ENCODE peak calls at places on chromosomes 3 and 15, in seven cellular contexts. S is left ventricle myocardium inferior; C is D721Med; R is GM20000; D is CD8-positive, alpha-beta T cell; T is stomach; Q is cardiac fibroblast. V is an unnamed sample.

GRCh38 chr15:72961326-72961725 is 90.9 kb upstream of the NEO1 start:
- DNase-seq in Q (no peak), R (no peak), C (no peak), D (no peak), S (no peak), T (no peak), V (no peak)

GRCh38 chr15:57138260-57138895 is 219.9 kb downstream of the TCF12 start:
- DNase-seq in R (no peak), S (no peak), T (peak; percentile 31), Q (peak; percentile 80), C (no peak), D (no peak), V (peak; percentile 59)

GRCh38 chr15:34116620-34117019 is 14.7 kb downstream of the PGBD4 start:
- DNase-seq in D (no peak), T (no peak), C (no peak), S (no peak), R (no peak), Q (no peak), V (no peak)

GRCh38 chr15:91098451-91098850 is 1.6 kb upstream of the SV2B start:
- DNase-seq in T (no peak), S (no peak), R (no peak), Q (no peak), D (no peak), C (no peak), V (no peak)

GRCh38 chr3:190384241-190384863 is 3.6 kb upstream of the CLDN16 start:
- DNase-seq in D (no peak), T (peak; percentile 49), S (no peak), Q (peak; percentile 77), C (no peak), R (peak; percentile 52), V (peak; percentile 89)

GRCh38 chr3:48047841-48048456 is 31.7 kb upstream of the MAP4 start:
- DNase-seq in T (no peak), S (no peak), C (no peak), D (no peak), Q (peak; percentile 26), R (no peak), V (no peak)

GRCh38 chr3:178525180-178525704 is 11.0 kb upstream of the KCNMB2 start:
- DNase-seq in Q (no peak), D (no peak), R (no peak), S (no peak), C (no peak), T (no peak), V (no peak)

GRCh38 chr15:62521396-62521795 is 356.3 kb upstream of the C2CD4B start:
- DNase-seq in S (no peak), C (no peak), T (no peak), R (no peak), D (no peak), Q (no peak), V (no peak)

GRCh38 chr3:171267089-171267488 is 193.1 kb downstream of the TNIK start:
- DNase-seq in Q (no peak), C (no peak), S (no peak), R (no peak), D (no peak), T (no peak), V (no peak)

GRCh38 chr3:58190291-58190690 is 20.5 kb downstream of the DNASE1L3 start:
- DNase-seq in D (no peak), T (no peak), Q (no peak), R (no peak), C (no peak), S (no peak), V (no peak)

GRCh38 chr15:78418239-78418638 is 19.8 kb upstream of the IREB2 start:
- DNase-seq in T (no peak), R (no peak), Q (peak; percentile 42), D (no peak), C (no peak), S (no peak), V (no peak)

GRCh38 chr3:178233371-178233770 is 302.9 kb upstream of the KCNMB2 start:
- DNase-seq in C (no peak), T (no peak), Q (no peak), S (no peak), R (no peak), D (no peak), V (no peak)

GRCh38 chr3:107272471-107272870 is 104.8 kb upstream of the CCDC54 start:
- DNase-seq in C (no peak), T (no peak), S (no peak), R (no peak), D (no peak), Q (peak; percentile 47), V (no peak)

GRCh38 chr15:81893182-81893833 is 152.5 kb downstream of the MEX3B start:
- DNase-seq in T (no peak), D (no peak), C (no peak), R (no peak), S (no peak), Q (no peak), V (no peak)

GRCh38 chr15:55277715-55278114 is 11.9 kb downstream of the RAB27A start:
- DNase-seq in R (no peak), T (no peak), Q (no peak), S (no peak), C (no peak), D (no peak), V (no peak)

GRCh38 chr3:139259398-139259797 is 84.4 kb upstream of the MRPS22 start:
- DNase-seq in R (no peak), S (no peak), D (no peak), C (no peak), Q (no peak), T (no peak), V (no peak)

GRCh38 chr3:195764961-195765706 is 44.4 kb downstream of the MUC20 start:
- DNase-seq in R (peak; percentile 26), C (peak; percentile 20), T (no peak), S (no peak), D (no peak), Q (no peak), V (no peak)

GRCh38 chr3:59555593-59556315 is 505.9 kb upstream of the CFAP20DC start:
- DNase-seq in S (no peak), R (no peak), T (no peak), C (no peak), D (no peak), Q (peak; percentile 76), V (no peak)

GRCh38 chr3:192869131-192870027 is 48.3 kb downstream of the MB21D2 start:
- DNase-seq in D (no peak), Q (peak; percentile 76), C (no peak), R (no peak), S (peak; percentile 42), T (no peak), V (no peak)

GRCh38 chr3:12750658-12751071 is 8.4 kb downstream of the TMEM40 start:
- DNase-seq in T (no peak), D (no peak), C (no peak), S (no peak), Q (peak; percentile 74), R (no peak), V (no peak)

GRCh38 chr3:18657858-18658820 is 233.0 kb upstream of the SATB1 start:
- DNase-seq in Q (no peak), C (no peak), T (no peak), D (no peak), R (no peak), S (no peak), V (peak; percentile 37)

GRCh38 chr3:65685621-65686020 is 353.1 kb downstream of the MAGI1 start:
- DNase-seq in Q (peak; percentile 16), T (no peak), R (no peak), C (no peak), S (no peak), D (no peak), V (no peak)

GRCh38 chr15:51600114-51600513 is 22.5 kb downstream of the DMXL2 start:
- DNase-seq in C (no peak), R (no peak), D (no peak), T (no peak), S (no peak), Q (peak; percentile 41), V (peak; percentile 18)

GRCh38 chr3:15404767-15405166 is 22.6 kb downstream of the METTL6 start:
- DNase-seq in C (no peak), T (no peak), R (peak; percentile 23), D (no peak), Q (no peak), S (no peak), V (no peak)

GRCh38 chr3:46987485-46988401 is 8.3 kb downstream of the NBEAL2 start:
- DNase-seq in T (peak; percentile 78), D (peak; percentile 76), S (peak; percentile 74), Q (peak; percentile 22), C (no peak), R (peak; percentile 89), V (no peak)

GRCh38 chr15:90201150-90201943 is at the start of gene SEMA4B:
- DNase-seq in T (peak; percentile 85), C (peak; percentile 84), D (peak; percentile 37), S (peak; percentile 76), Q (peak; percentile 33), R (peak; percentile 97), V (peak; percentile 84)

GRCh38 chr3:39137991-39138803 is 15.2 kb downstream of the CSRNP1 start:
- DNase-seq in R (no peak), S (no peak), D (no peak), T (no peak), Q (no peak), C (no peak), V (no peak)

GRCh38 chr15:76903251-76903681 is 1.9 kb downstream of the SCAPER start:
- DNase-seq in R (peak; percentile 48), Q (peak; percentile 58), D (no peak), T (no peak), C (no peak), S (no peak), V (no peak)
- TF ChIP-seq CTCF in R (peak; percentile 26), Q (peak; percentile 45), D (peak; percentile 33), T (no peak), C (peak; percentile 41), S (peak; percentile 31), V (no peak)

GRCh38 chr15:45110256-45110820 is 3.6 kb downstream of the DUOX2 start:
- DNase-seq in C (no peak), S (no peak), Q (no peak), R (no peak), D (no peak), T (no peak), V (no peak)
- TF ChIP-seq CTCF in C (no peak), S (no peak), Q (peak; percentile 14), R (no peak), D (no peak), T (no peak), V (no peak)

DNA sequence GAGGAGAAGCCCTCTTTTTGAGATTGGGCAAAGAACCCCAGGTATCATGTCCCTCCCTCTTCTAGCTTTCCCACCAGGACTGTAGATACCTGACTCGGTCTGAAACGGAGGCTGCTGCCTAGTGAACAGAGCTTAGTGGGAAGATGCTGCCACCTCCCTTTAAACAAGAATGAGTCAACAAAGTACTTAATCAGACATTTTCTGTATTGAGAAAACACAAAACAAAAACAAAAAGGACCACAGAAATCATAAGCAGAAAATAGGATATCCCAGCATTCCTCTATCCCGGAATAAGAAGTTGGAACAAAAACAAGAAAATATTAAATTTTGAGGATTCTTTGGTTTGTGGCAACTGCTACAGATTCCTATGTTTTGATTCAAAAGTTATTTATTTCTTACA is 51.7 kb upstream of the COL8A1 start:
- DNase-seq in S (no peak), R (no peak), D (no peak), T (no peak), C (no peak), Q (peak; percentile 46), V (no peak)
- TF ChIP-seq CTCF in S (no peak), R (no peak), D (no peak), T (no peak), C (no peak), Q (no peak), V (no peak)

GRCh38 chr15:67652586-67652985 is 110.1 kb downstream of the MAP2K5 start:
- DNase-seq in Q (no peak), C (no peak), D (no peak), S (no peak), R (no peak), T (no peak), V (no peak)
- TF ChIP-seq CTCF in Q (no peak), C (no peak), D (no peak), S (no peak), R (no peak), T (no peak), V (no peak)